ENCODE peak calls at places on chromosomes 7 and 10, in four cellular contexts. One of them, this sample, is unnamed.

GRCh38 chr7:126840869-126841268 is 411.9 kb downstream of the GRM8 start:
- DNase-seq in activated T-helper 9 cell treated with anti-CD3 and anti-CD28 coated beads, Interleukin-2, amount 50 U/mL, for 16 hours: no peak
- DNase-seq in fibroblast of mammary gland: no peak
- DNase-seq in activated T-helper 1 cell treated with anti-CD3 and anti-CD28 coated beads, Interleukin-2, amount 50 U/mL, for 16 hours: no peak
- DNase-seq in this sample: no peak

GRCh38 chr10:34786464-34786863 is 28.6 kb downstream of the PARD3 start:
- DNase-seq in fibroblast of mammary gland: peak; percentile 45
- DNase-seq in activated T-helper 1 cell treated with anti-CD3 and anti-CD28 coated beads, Interleukin-2, amount 50 U/mL, for 16 hours: no peak
- DNase-seq in activated T-helper 9 cell treated with anti-CD3 and anti-CD28 coated beads, Interleukin-2, amount 50 U/mL, for 16 hours: no peak
- DNase-seq in this sample: no peak

GRCh38 chr10:20185116-20185515 is 368.9 kb downstream of the PLXDC2 start:
- DNase-seq in fibroblast of mammary gland: no peak
- DNase-seq in activated T-helper 9 cell treated with anti-CD3 and anti-CD28 coated beads, Interleukin-2, amount 50 U/mL, for 16 hours: no peak
- DNase-seq in activated T-helper 1 cell treated with anti-CD3 and anti-CD28 coated beads, Interleukin-2, amount 50 U/mL, for 16 hours: no peak
- DNase-seq in this sample: no peak

GRCh38 chr7:129245533-129245932 is 20.7 kb downstream of the AHCYL2 start:
- DNase-seq in activated T-helper 9 cell treated with anti-CD3 and anti-CD28 coated beads, Interleukin-2, amount 50 U/mL, for 16 hours: no peak
- DNase-seq in activated T-helper 1 cell treated with anti-CD3 and anti-CD28 coated beads, Interleukin-2, amount 50 U/mL, for 16 hours: no peak
- DNase-seq in fibroblast of mammary gland: no peak
- DNase-seq in this sample: no peak

GRCh38 chr7:158442260-158442659 is 145.4 kb downstream of the PTPRN2 start:
- DNase-seq in activated T-helper 1 cell treated with anti-CD3 and anti-CD28 coated beads, Interleukin-2, amount 50 U/mL, for 16 hours: no peak
- DNase-seq in fibroblast of mammary gland: no peak
- DNase-seq in activated T-helper 9 cell treated with anti-CD3 and anti-CD28 coated beads, Interleukin-2, amount 50 U/mL, for 16 hours: no peak
- DNase-seq in this sample: no peak

GRCh38 chr10:31896972-31897384 is 31.7 kb downstream of the ARHGAP12 start:
- DNase-seq in activated T-helper 1 cell treated with anti-CD3 and anti-CD28 coated beads, Interleukin-2, amount 50 U/mL, for 16 hours: no peak
- DNase-seq in fibroblast of mammary gland: peak; percentile 72
- DNase-seq in activated T-helper 9 cell treated with anti-CD3 and anti-CD28 coated beads, Interleukin-2, amount 50 U/mL, for 16 hours: no peak
- DNase-seq in this sample: no peak

GRCh38 chr10:130341325-130341724 is 205.1 kb downstream of the GLRX3 start:
- DNase-seq in fibroblast of mammary gland: no peak
- DNase-seq in activated T-helper 1 cell treated with anti-CD3 and anti-CD28 coated beads, Interleukin-2, amount 50 U/mL, for 16 hours: no peak
- DNase-seq in activated T-helper 9 cell treated with anti-CD3 and anti-CD28 coated beads, Interleukin-2, amount 50 U/mL, for 16 hours: no peak
- DNase-seq in this sample: peak; percentile 34

GRCh38 chr7:43668035-43668434 is 61.3 kb downstream of the COA1 start:
- DNase-seq in activated T-helper 1 cell treated with anti-CD3 and anti-CD28 coated beads, Interleukin-2, amount 50 U/mL, for 16 hours: no peak
- DNase-seq in activated T-helper 9 cell treated with anti-CD3 and anti-CD28 coated beads, Interleukin-2, amount 50 U/mL, for 16 hours: no peak
- DNase-seq in fibroblast of mammary gland: no peak
- DNase-seq in this sample: no peak

GRCh38 chr7:36967387-36967786 is 243.1 kb upstream of the AOAH start:
- DNase-seq in activated T-helper 9 cell treated with anti-CD3 and anti-CD28 coated beads, Interleukin-2, amount 50 U/mL, for 16 hours: no peak
- DNase-seq in activated T-helper 1 cell treated with anti-CD3 and anti-CD28 coated beads, Interleukin-2, amount 50 U/mL, for 16 hours: no peak
- DNase-seq in fibroblast of mammary gland: peak; percentile 71
- DNase-seq in this sample: peak; percentile 36

GRCh38 chr10:110013615-110014293 is 6.0 kb downstream of the ADD3 start:
- DNase-seq in fibroblast of mammary gland: peak; percentile 74
- DNase-seq in activated T-helper 9 cell treated with anti-CD3 and anti-CD28 coated beads, Interleukin-2, amount 50 U/mL, for 16 hours: peak; percentile 4
- DNase-seq in activated T-helper 1 cell treated with anti-CD3 and anti-CD28 coated beads, Interleukin-2, amount 50 U/mL, for 16 hours: peak; percentile 11
- DNase-seq in this sample: no peak

GRCh38 chr10:90930971-90931841 is 10.3 kb upstream of the ANKRD1 start:
- DNase-seq in activated T-helper 1 cell treated with anti-CD3 and anti-CD28 coated beads, Interleukin-2, amount 50 U/mL, for 16 hours: no peak
- DNase-seq in activated T-helper 9 cell treated with anti-CD3 and anti-CD28 coated beads, Interleukin-2, amount 50 U/mL, for 16 hours: no peak
- DNase-seq in fibroblast of mammary gland: peak; percentile 62
- DNase-seq in this sample: no peak

GRCh38 chr10:131049051-131049450 is 262.5 kb downstream of the TCERG1L start:
- DNase-seq in activated T-helper 9 cell treated with anti-CD3 and anti-CD28 coated beads, Interleukin-2, amount 50 U/mL, for 16 hours: no peak
- DNase-seq in fibroblast of mammary gland: no peak
- DNase-seq in activated T-helper 1 cell treated with anti-CD3 and anti-CD28 coated beads, Interleukin-2, amount 50 U/mL, for 16 hours: no peak
- DNase-seq in this sample: no peak

GRCh38 chr10:132509506-132510173 is 27.9 kb upstream of the INPP5A start:
- DNase-seq in activated T-helper 9 cell treated with anti-CD3 and anti-CD28 coated beads, Interleukin-2, amount 50 U/mL, for 16 hours: no peak
- DNase-seq in fibroblast of mammary gland: no peak
- DNase-seq in activated T-helper 1 cell treated with anti-CD3 and anti-CD28 coated beads, Interleukin-2, amount 50 U/mL, for 16 hours: no peak
- DNase-seq in this sample: peak; percentile 29

GRCh38 chr10:104622598-104623209 is 18.4 kb upstream of the SORCS3 start:
- DNase-seq in activated T-helper 1 cell treated with anti-CD3 and anti-CD28 coated beads, Interleukin-2, amount 50 U/mL, for 16 hours: no peak
- DNase-seq in fibroblast of mammary gland: peak; percentile 8
- DNase-seq in activated T-helper 9 cell treated with anti-CD3 and anti-CD28 coated beads, Interleukin-2, amount 50 U/mL, for 16 hours: no peak
- DNase-seq in this sample: no peak

GRCh38 chr10:44567471-44567870 is 182.6 kb upstream of the CXCL12 start:
- DNase-seq in fibroblast of mammary gland: peak; percentile 66
- DNase-seq in activated T-helper 1 cell treated with anti-CD3 and anti-CD28 coated beads, Interleukin-2, amount 50 U/mL, for 16 hours: no peak
- DNase-seq in activated T-helper 9 cell treated with anti-CD3 and anti-CD28 coated beads, Interleukin-2, amount 50 U/mL, for 16 hours: no peak
- DNase-seq in this sample: no peak

GRCh38 chr10:51244739-51245138 is 170.5 kb downstream of the PRKG1 start:
- DNase-seq in fibroblast of mammary gland: peak; percentile 40
- DNase-seq in activated T-helper 1 cell treated with anti-CD3 and anti-CD28 coated beads, Interleukin-2, amount 50 U/mL, for 16 hours: no peak
- DNase-seq in activated T-helper 9 cell treated with anti-CD3 and anti-CD28 coated beads, Interleukin-2, amount 50 U/mL, for 16 hours: no peak
- DNase-seq in this sample: no peak

GRCh38 chr7:37927739-37928444 is 7.5 kb downstream of the EPDR1 start:
- DNase-seq in activated T-helper 9 cell treated with anti-CD3 and anti-CD28 coated beads, Interleukin-2, amount 50 U/mL, for 16 hours: no peak
- DNase-seq in fibroblast of mammary gland: peak; percentile 41
- DNase-seq in activated T-helper 1 cell treated with anti-CD3 and anti-CD28 coated beads, Interleukin-2, amount 50 U/mL, for 16 hours: no peak
- DNase-seq in this sample: no peak

GRCh38 chr10:9825491-9826018 is 1192.1 kb upstream of the CELF2 start:
- DNase-seq in activated T-helper 9 cell treated with anti-CD3 and anti-CD28 coated beads, Interleukin-2, amount 50 U/mL, for 16 hours: no peak
- DNase-seq in fibroblast of mammary gland: no peak
- DNase-seq in activated T-helper 1 cell treated with anti-CD3 and anti-CD28 coated beads, Interleukin-2, amount 50 U/mL, for 16 hours: no peak
- DNase-seq in this sample: no peak

GRCh38 chr7:20330797-20331230 is at the start of gene ITGB8:
- DNase-seq in fibroblast of mammary gland: no peak
- DNase-seq in activated T-helper 1 cell treated with anti-CD3 and anti-CD28 coated beads, Interleukin-2, amount 50 U/mL, for 16 hours: no peak
- DNase-seq in activated T-helper 9 cell treated with anti-CD3 and anti-CD28 coated beads, Interleukin-2, amount 50 U/mL, for 16 hours: no peak
- DNase-seq in this sample: no peak

GRCh38 chr7:82443044-82443800 is at the start of gene CACNA2D1:
- DNase-seq in activated T-helper 1 cell treated with anti-CD3 and anti-CD28 coated beads, Interleukin-2, amount 50 U/mL, for 16 hours: no peak
- DNase-seq in activated T-helper 9 cell treated with anti-CD3 and anti-CD28 coated beads, Interleukin-2, amount 50 U/mL, for 16 hours: no peak
- DNase-seq in fibroblast of mammary gland: peak; percentile 16
- DNase-seq in this sample: peak; percentile 3

This sample was measured in mucosa of descending colon.